ENCODE peak calls at places on chromosomes 13 and 19, in four cellular contexts. H is activated CD4-positive, alpha-beta T cell treated with anti-CD3 and anti-CD28 coated beads for 4 hours; V is amniotic stem cell; J is nephron progenitor cell. T is an unnamed sample.

GRCh38 chr19:58243351-58243750 is 14.6 kb downstream of the ZNF544 start:
- DNase-seq in H (no peak), V (no peak), J (no peak), T (no peak)

GRCh38 chr19:48506138-48506733 is 5.4 kb downstream of the LMTK3 start:
- DNase-seq in J (no peak), V (no peak), H (no peak), T (no peak)

GRCh38 chr13:62278271-62278670 is 862.6 kb upstream of the PCDH20 start:
- DNase-seq in V (no peak), H (no peak), J (no peak), T (no peak)

GRCh38 chr19:53810187-53810546 is 13.9 kb downstream of the NLRP12 start:
- DNase-seq in V (no peak), H (no peak), J (no peak), T (no peak)

GRCh38 chr13:106612688-106613087 is 44.8 kb upstream of the ARGLU1 start:
- DNase-seq in J (no peak), V (no peak), H (no peak), T (peak; percentile 97)

GRCh38 chr19:50398675-50399367 is 14.7 kb downstream of the POLD1 start:
- DNase-seq in V (no peak), J (no peak), H (no peak), T (no peak)

GRCh38 chr19:1401138-1401888 is at the start of gene GAMT:
- DNase-seq in H (peak; percentile 63), J (peak; percentile 73), V (peak; percentile 9), T (no peak)

GRCh38 chr13:32224916-32225315 is 90.2 kb downstream of the ZAR1L start:
- DNase-seq in J (no peak), H (no peak), V (no peak), T (no peak)

GRCh38 chr13:85665286-85665685 is 133.9 kb downstream of the SLITRK6 start:
- DNase-seq in J (no peak), V (peak; percentile 2), H (no peak), T (no peak)

GRCh38 chr13:51370116-51370515 is 30.6 kb downstream of the SERPINE3 start:
- DNase-seq in H (no peak), V (no peak), J (no peak), T (no peak)

GRCh38 chr13:113417836-113418721 is 35.2 kb downstream of the ADPRHL1 start:
- DNase-seq in V (no peak), H (no peak), J (no peak), T (no peak)

GRCh38 chr13:77398825-77399620 is 72.1 kb upstream of the MYCBP2 start:
- DNase-seq in J (no peak), V (no peak), H (no peak), T (no peak)

T was measured in adrenal gland.